ENCODE peak calls at places on chromosomes 3 and 15, in five cellular contexts. G is stimulated activated CD4-positive, alpha-beta T cell treated with anti-CD3 and anti-CD28 coated beads, Interleukin-4, amount 100 ng/mL, for 1 hour; U is cardiac septum; E is stimulated activated naive B cell treated with anti-CD40 and anti-IgM and Interleukin-4, amounts not matched to agents 10 μg/mL and 1 μg/mL and 100 μg/mL, for 72 hours; T is T-helper 1 cell. B is an unnamed sample.

GRCh38 chr15:52709172-52709979 is 30.2 kb upstream of the ATOSA start:
- DNase-seq in G (no peak), U (no peak), E (peak), T (no peak), B (no peak)

GRCh38 chr15:63600001-63600645 is 2.9 kb downstream of the FBXL22 start:
- DNase-seq in G (no peak), U (no peak), E (no peak), T (peak), B (no peak)

GRCh38 chr15:82044373-82045178 is 1.2 kb downstream of the MEX3B start:
- DNase-seq in G (peak), U (no peak), E (no peak), T (peak), B (peak)

GRCh38 chr3:39118079-39118478 is 10.6 kb downstream of the TTC21A start:
- DNase-seq in G (no peak), U (no peak), E (no peak), T (no peak), B (no peak)

GRCh38 chr3:20104167-20104661 is 64.0 kb downstream of the KAT2B start:
- DNase-seq in G (peak), U (no peak), E (peak), T (peak), B (peak)

GRCh38 chr3:50648297-50648696 is 26.4 kb upstream of the DOCK3 start:
- DNase-seq in G (no peak), U (no peak), E (no peak), T (no peak), B (no peak)

GRCh38 chr3:186102687-186103086 is 6.2 kb downstream of the ETV5 start:
- DNase-seq in G (no peak), U (no peak), E (no peak), T (no peak), B (no peak)

GRCh38 chr3:42557849-42558248 is 23.9 kb downstream of the SEC22C start:
- DNase-seq in G (no peak), U (no peak), E (no peak), T (peak), B (no peak)

GRCh38 chr3:113531826-113532697 is at the start of gene SIDT1:
- DNase-seq in G (peak), U (peak), E (peak), T (peak), B (peak)

GRCh38 chr3:32990116-32990515 is 38.7 kb downstream of the CCR4 start:
- DNase-seq in G (no peak), U (no peak), E (no peak), T (no peak), B (no peak)

GRCh38 chr3:191070201-191070600 is 128.8 kb upstream of the OSTN start:
- DNase-seq in G (no peak), U (no peak), E (no peak), T (no peak), B (no peak)

GRCh38 chr15:38531509-38531908 is 33.1 kb downstream of the RASGRP1 start:
- DNase-seq in G (no peak), U (no peak), E (no peak), T (no peak), B (no peak)

GRCh38 chr3:113275876-113276580 is 64.7 kb downstream of the BOC start:
- DNase-seq in G (no peak), U (peak), E (peak), T (no peak), B (no peak)

B was measured in activated naive CD8-positive, alpha-beta T cell treated with anti-CD3 and anti-CD28 coated beads for 36 hours.